ENCODE peak calls at places on chromosomes 5 and 9, in ten cellular contexts. D is H54, T is HCT116, G is Peyer's patch, O is heart left ventricle, S is erythroblast, L is HepG2, N is A549, C is sigmoid colon, P is adrenal gland. Q is an unnamed sample.

GRCh38 chr5:91160751-91161285 is 222.3 kb downstream of the ARRDC3 start:
- DNase-seq in C (no peak), D (no peak), T (no peak), N (no peak), O (no peak), L (no peak), S (no peak), G (no peak), P (no peak), Q (no peak)

GRCh38 chr9:72029986-72030385 is 30.4 kb downstream of the C9orf57 start:
- DNase-seq in S (no peak), L (no peak), C (no peak), T (no peak), P (no peak), N (no peak), D (no peak), O (no peak), G (no peak), Q (no peak)

GRCh38 chr5:129945031-129945430 is 40.8 kb downstream of the CHSY3 start:
- DNase-seq in C (no peak), N (no peak), O (no peak), P (no peak), T (no peak), G (no peak), L (no peak), S (no peak), D (no peak), Q (no peak)

GRCh38 chr9:104900324-104900723 is 27.6 kb downstream of the ABCA1 start:
- DNase-seq in L (no peak), P (no peak), C (no peak), T (no peak), G (no peak), S (no peak), O (no peak), N (no peak), D (no peak), Q (no peak)

GRCh38 chr5:30197662-30198061 is 995.8 kb upstream of the CDH6 start:
- DNase-seq in O (no peak), P (no peak), S (no peak), L (no peak), T (no peak), N (no peak), D (no peak), C (no peak), G (no peak), Q (no peak)

GRCh38 chr5:14244721-14245518 is 101.8 kb downstream of the TRIO start:
- DNase-seq in S (no peak), C (no peak), O (no peak), T (no peak), N (no peak), D (no peak), P (no peak), G (no peak), L (no peak), Q (no peak)

GRCh38 chr9:114385412-114386181 is 2.2 kb downstream of the AKNA start:
- DNase-seq in L (peak), T (peak), C (peak), O (peak), N (peak), G (peak), S (no peak), D (peak), P (peak), Q (peak)

GRCh38 chr9:109908459-109909390 is 128.7 kb downstream of the PALM2AKAP2 start:
- DNase-seq in N (no peak), S (no peak), C (no peak), L (no peak), P (no peak), T (no peak), D (no peak), O (no peak), G (no peak), Q (no peak)

GRCh38 chr9:89178162-89179120 is at the start of gene SHC3:
- DNase-seq in D (no peak), C (no peak), O (no peak), L (no peak), S (no peak), T (no peak), P (peak), G (no peak), N (no peak), Q (no peak)

GRCh38 chr9:116482740-116483139 is 204.4 kb upstream of the TRIM32 start:
- DNase-seq in C (no peak), S (no peak), T (no peak), P (no peak), D (no peak), G (no peak), O (peak), L (no peak), N (no peak), Q (no peak)

GRCh38 chr5:131481569-131481968 is 153.5 kb downstream of the RAPGEF6 start:
- DNase-seq in S (no peak), N (no peak), O (no peak), D (no peak), P (no peak), T (no peak), G (no peak), L (no peak), C (no peak), Q (no peak)

GRCh38 chr5:79990598-79991507 is at the start of gene MTX3:
- DNase-seq in T (peak), P (peak), D (peak), C (peak), O (peak), G (peak), L (peak), N (peak), S (peak), Q (peak)
- TF ChIP-seq POLR2A in T (peak), P (peak), D (peak), C (no peak), O (no peak), G (no peak), L (peak), N (peak), S (peak), Q (no peak)

GRCh38 chr9:76571288-76572204 is 112.6 kb downstream of the GCNT1 start:
- DNase-seq in O (no peak), C (no peak), G (no peak), D (no peak), S (no peak), L (no peak), T (no peak), N (no peak), P (no peak), Q (no peak)
- TF ChIP-seq POLR2A in O (no peak), C (no peak), G (no peak), D (no peak), S (no peak), L (no peak), T (no peak), N (no peak), P (no peak), Q (no peak)

GRCh38 chr9:70408393-70409040 is 5.9 kb downstream of the KLF9 start:
- DNase-seq in O (no peak), D (no peak), T (no peak), S (no peak), L (no peak), N (no peak), P (no peak), G (no peak), C (peak), Q (no peak)

GRCh38 chr9:70406446-70406862 is 8.0 kb downstream of the KLF9 start:
- DNase-seq in L (no peak), C (peak), N (no peak), P (no peak), S (no peak), O (no peak), D (no peak), T (no peak), G (no peak), Q (peak)

GRCh38 chr9:70405808-70406445 is 8.5 kb downstream of the KLF9 start:
- DNase-seq in S (no peak), N (no peak), L (no peak), D (no peak), C (no peak), T (no peak), G (no peak), O (no peak), P (no peak), Q (peak)

GRCh38 chr9:70409280-70409679 is 5.2 kb downstream of the KLF9 start:
- DNase-seq in N (no peak), S (no peak), G (no peak), C (peak), O (no peak), P (no peak), D (no peak), L (no peak), T (no peak), Q (no peak)

DNA sequence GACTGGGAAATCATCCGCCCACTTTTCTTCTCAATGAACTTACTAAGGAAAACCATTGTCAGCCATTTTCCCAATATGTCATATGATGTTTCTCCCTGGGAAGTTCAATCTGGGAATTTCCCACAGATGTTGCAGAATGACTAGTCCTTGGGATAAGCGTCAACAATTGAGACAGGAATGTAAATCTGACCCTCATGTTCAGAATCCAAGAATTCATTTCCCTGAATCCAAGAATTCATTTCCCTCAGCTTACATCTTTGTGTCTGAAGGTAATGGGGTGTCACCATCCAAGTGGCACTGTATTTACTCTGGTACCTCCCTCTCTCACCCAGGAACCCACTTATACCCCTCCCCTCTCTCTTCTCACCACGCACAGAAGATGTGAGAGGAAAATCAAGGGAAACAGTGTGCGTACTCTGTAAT is 7.4 kb downstream of the KLF9 start:
- DNase-seq in S (no peak), C (no peak), N (peak), T (no peak), O (no peak), G (no peak), D (peak), L (no peak), P (no peak), Q (no peak)
- TF ChIP-seq POLR2A in S (no peak), C (no peak), N (no peak), T (no peak), O (no peak), G (no peak), D (no peak), L (no peak), P (no peak), Q (no peak)

GRCh38 chr5:135883026-135883425 is 12.6 kb downstream of the IL9 start:
- DNase-seq in L (no peak), G (no peak), P (no peak), C (no peak), T (no peak), D (no peak), N (no peak), O (no peak), S (no peak), Q (no peak)
- TF ChIP-seq POLR2A in L (no peak), G (no peak), P (no peak), C (no peak), T (no peak), D (no peak), N (no peak), O (no peak), S (no peak), Q (no peak)

GRCh38 chr5:180872419-180872818 is 11.3 kb upstream of the ZFP62 start:
- DNase-seq in S (no peak), T (no peak), P (no peak), D (no peak), G (no peak), N (no peak), O (no peak), C (no peak), L (no peak), Q (no peak)

GRCh38 chr5:180866985-180867384 is 5.9 kb upstream of the ZFP62 start:
- DNase-seq in P (no peak), O (no peak), C (no peak), T (no peak), D (no peak), G (no peak), S (no peak), N (no peak), L (no peak), Q (no peak)

GRCh38 chr5:180870669-180871068 is 9.6 kb upstream of the ZFP62 start:
- DNase-seq in O (no peak), L (no peak), C (no peak), T (no peak), P (no peak), G (no peak), S (no peak), N (no peak), D (no peak), Q (no peak)

GRCh38 chr5:180868960-180869359 is 7.9 kb upstream of the ZFP62 start:
- DNase-seq in G (peak), D (peak), N (peak), L (peak), O (peak), P (peak), C (peak), S (peak), T (peak), Q (peak)

GRCh38 chr5:180869587-180869986 is 8.5 kb upstream of the ZFP62 start:
- DNase-seq in N (no peak), S (no peak), D (no peak), O (no peak), L (no peak), G (no peak), C (peak), P (no peak), T (no peak), Q (peak)
- TF ChIP-seq POLR2A in N (no peak), S (no peak), D (no peak), O (no peak), L (no peak), G (no peak), C (no peak), P (no peak), T (no peak), Q (no peak)

GRCh38 chr9:92247981-92248380 is 45.5 kb downstream of the IARS1 start:
- DNase-seq in S (no peak), D (no peak), L (peak), G (no peak), T (no peak), O (no peak), C (no peak), P (no peak), N (peak), Q (no peak)
- TF ChIP-seq POLR2A in S (no peak), D (no peak), L (no peak), G (no peak), T (no peak), O (no peak), C (no peak), P (no peak), N (no peak), Q (no peak)

DNA sequence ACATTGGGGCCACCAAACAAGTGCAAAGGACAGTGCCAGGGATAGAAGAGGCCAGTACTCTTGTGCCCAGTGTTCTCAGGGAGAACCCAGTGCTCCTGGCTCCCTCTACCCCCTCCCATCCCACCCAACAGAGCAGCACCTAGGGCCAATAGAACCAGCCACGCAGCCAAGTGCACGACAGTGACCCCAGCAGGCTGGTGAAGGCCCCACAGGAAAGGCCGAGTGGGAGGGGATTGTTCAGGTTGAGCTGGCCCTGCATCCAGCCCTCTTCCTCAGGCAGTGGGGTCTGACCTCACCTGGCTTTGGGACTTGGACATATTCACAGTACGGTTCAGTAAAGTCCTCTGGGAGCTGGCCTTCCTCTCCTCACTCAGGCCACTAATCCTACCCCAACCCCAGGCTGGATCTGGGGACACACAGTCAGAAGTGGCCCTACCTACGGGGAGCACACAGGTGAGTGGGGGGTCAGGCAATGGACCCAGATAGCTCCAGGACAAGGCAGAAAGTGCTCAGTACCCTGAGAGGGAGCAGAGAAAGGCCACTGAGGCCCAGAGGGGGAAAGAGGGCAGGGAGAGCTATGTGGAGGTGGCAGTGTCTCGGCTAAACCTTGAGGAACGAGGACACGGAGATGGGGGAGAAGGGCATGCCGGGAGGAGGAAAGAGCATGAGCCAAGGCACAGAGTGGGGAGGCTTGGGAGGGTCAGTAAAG is 25.4 kb downstream of the POLR1E start:
- DNase-seq in S (peak), O (no peak), N (peak), G (peak), P (no peak), T (peak), C (no peak), D (no peak), L (peak), Q (no peak)
- TF ChIP-seq POLR2A in S (no peak), O (no peak), N (no peak), G (no peak), P (no peak), T (no peak), C (no peak), D (no peak), L (no peak), Q (no peak)

GRCh38 chr9:134503301-134504105 is 138.1 kb upstream of the COL5A1 start:
- DNase-seq in C (peak), S (no peak), T (no peak), D (no peak), N (no peak), P (no peak), G (no peak), L (no peak), O (peak), Q (no peak)
- TF ChIP-seq POLR2A in C (no peak), S (no peak), T (no peak), D (no peak), N (no peak), P (no peak), G (no peak), L (no peak), O (no peak), Q (no peak)

DNA sequence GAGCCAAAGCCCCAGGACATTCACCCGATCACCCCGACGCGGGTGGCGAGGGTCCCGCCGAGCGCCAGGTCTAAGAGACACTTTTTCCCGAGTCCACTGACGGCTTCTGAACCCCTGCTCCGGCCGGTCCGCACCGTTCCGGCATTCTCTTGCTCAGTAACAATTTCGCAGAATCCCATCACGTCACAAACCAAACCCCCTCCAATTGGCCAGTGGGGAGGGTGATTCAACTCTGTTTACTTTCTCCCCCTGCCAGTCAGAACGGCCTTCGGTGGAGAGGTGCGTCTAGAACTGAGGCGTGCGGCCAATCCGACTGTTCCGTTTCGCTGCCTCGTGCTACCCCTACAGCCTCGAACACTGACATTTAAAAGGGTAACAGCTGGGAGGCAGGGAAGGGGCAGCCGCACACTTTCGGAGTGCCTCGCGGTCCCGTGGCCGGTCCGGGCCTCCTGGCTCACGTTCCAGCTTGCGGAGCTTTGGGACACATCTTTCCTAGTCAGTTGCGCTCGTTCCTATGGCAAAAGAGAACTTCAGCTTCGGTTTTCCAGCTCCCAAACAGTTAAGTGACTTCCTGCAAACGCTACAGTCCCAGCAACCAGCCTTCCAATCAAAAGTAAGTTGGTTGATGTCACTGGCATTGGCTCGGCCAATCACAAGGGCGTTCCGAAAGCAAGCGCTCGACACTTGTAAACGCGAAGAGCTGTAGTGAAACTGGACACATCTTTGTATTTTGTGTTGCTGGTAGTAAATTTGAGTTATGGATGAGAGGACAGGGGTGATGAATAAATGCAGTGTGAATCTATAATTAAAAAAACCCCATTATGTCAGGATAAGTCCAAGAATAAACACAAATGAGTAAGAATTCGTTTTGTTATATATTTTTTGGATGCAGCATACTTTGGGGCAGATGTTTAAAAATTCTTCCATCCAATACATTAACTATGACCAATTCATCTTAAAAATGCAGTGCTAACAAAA is at the start of gene KLF9:
- DNase-seq in S (peak), T (peak), L (peak), G (peak), C (peak), N (peak), P (peak), O (peak), D (peak), Q (peak)
- TF ChIP-seq POLR2A in S (peak), T (no peak), L (no peak), G (peak), C (peak), N (peak), P (peak), O (peak), D (peak), Q (peak)

Q was measured in breast epithelium.